ENCODE peak calls at places on chromosomes 11 and 22, in four cellular contexts. One of them, this sample, is unnamed.
A peak's percentile ranks its signal among the peaks of the same experiment; 100 is the strongest.

GRCh38 chr11:61908730-61909622 is 8.4 kb downstream of the RAB3IL1 start:
- DNase-seq in GM06990: no peak
- DNase-seq in HFFc6: no peak
- DNase-seq in HepG2: no peak
- DNase-seq in this sample: no peak

GRCh38 chr22:43448048-43448447 is 36.2 kb downstream of the MPPED1 start:
- DNase-seq in GM06990: no peak
- DNase-seq in HepG2: no peak
- DNase-seq in HFFc6: no peak
- DNase-seq in this sample: peak; percentile 15

GRCh38 chr11:112238041-112238440 is 11.8 kb downstream of the PTS start:
- DNase-seq in HFFc6: no peak
- DNase-seq in GM06990: no peak
- DNase-seq in HepG2: no peak
- DNase-seq in this sample: no peak

GRCh38 chr11:31810779-31811647 is at the start of gene PAX6:
- DNase-seq in HepG2: peak; percentile 51
- DNase-seq in HFFc6: no peak
- DNase-seq in GM06990: peak; percentile 51
- DNase-seq in this sample: no peak

GRCh38 chr11:36010010-36010740 is 66.3 kb downstream of the LDLRAD3 start:
- DNase-seq in GM06990: no peak
- DNase-seq in HFFc6: peak; percentile 21
- DNase-seq in HepG2: no peak
- DNase-seq in this sample: no peak

GRCh38 chr11:61119571-61119970 is 17.3 kb downstream of the CD5 start:
- DNase-seq in HFFc6: no peak
- DNase-seq in GM06990: no peak
- DNase-seq in HepG2: no peak
- DNase-seq in this sample: peak; percentile 6

GRCh38 chr11:17389205-17389956 is 922 bp upstream of the KCNJ11 start:
- DNase-seq in HFFc6: no peak
- DNase-seq in GM06990: peak; percentile 62
- DNase-seq in HepG2: peak; percentile 66
- DNase-seq in this sample: peak; percentile 91

GRCh38 chr11:35717043-35717442 is 54.5 kb downstream of the TRIM44 start:
- DNase-seq in GM06990: no peak
- DNase-seq in HepG2: no peak
- DNase-seq in HFFc6: no peak
- DNase-seq in this sample: no peak

GRCh38 chr22:49801391-49802060 is 26.1 kb downstream of the BRD1 start:
- DNase-seq in GM06990: no peak
- DNase-seq in HFFc6: no peak
- DNase-seq in HepG2: no peak
- DNase-seq in this sample: no peak

GRCh38 chr22:46067159-46068111 is 82.9 kb upstream of the PPARA start:
- DNase-seq in HepG2: no peak
- DNase-seq in GM06990: no peak
- DNase-seq in HFFc6: no peak
- DNase-seq in this sample: no peak

GRCh38 chr11:73396985-73397384 is 20.8 kb downstream of the RELT start:
- DNase-seq in GM06990: no peak
- DNase-seq in HepG2: no peak
- DNase-seq in HFFc6: no peak
- DNase-seq in this sample: peak; percentile 64

GRCh38 chr11:122137081-122137793 is 21.2 kb upstream of the BLID start:
- DNase-seq in HFFc6: peak; percentile 94
- DNase-seq in GM06990: no peak
- DNase-seq in HepG2: no peak
- DNase-seq in this sample: no peak

GRCh38 chr11:122138759-122139594 is 23.0 kb upstream of the BLID start:
- DNase-seq in GM06990: no peak
- DNase-seq in HFFc6: no peak
- DNase-seq in HepG2: no peak
- DNase-seq in this sample: no peak

GRCh38 chr11:122139595-122139866 is 23.5 kb upstream of the BLID start:
- DNase-seq in HepG2: peak; percentile 9
- DNase-seq in HFFc6: no peak
- DNase-seq in GM06990: no peak
- DNase-seq in this sample: no peak

GRCh38 chr11:122141757-122142156 is 25.7 kb upstream of the BLID start:
- DNase-seq in HFFc6: no peak
- DNase-seq in GM06990: no peak
- DNase-seq in HepG2: no peak
- DNase-seq in this sample: no peak

DNA sequence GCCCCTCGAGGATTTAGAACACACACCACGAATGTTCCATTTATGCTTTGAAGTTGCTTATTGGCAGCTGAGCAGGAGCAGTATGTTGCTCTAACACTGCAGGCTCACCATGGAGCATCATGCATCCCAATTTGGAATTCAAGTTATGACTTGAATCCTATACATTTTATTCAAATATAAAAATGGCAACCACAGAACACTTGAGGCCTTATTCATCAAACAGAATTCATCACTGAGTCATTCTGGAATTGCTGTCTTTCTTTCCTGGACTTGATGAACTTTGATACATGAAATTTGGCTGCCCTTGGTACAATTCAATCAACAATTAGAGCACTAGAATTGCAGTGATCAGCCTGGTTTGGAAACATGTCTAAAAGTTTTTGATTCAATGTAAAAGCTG is 24.5 kb upstream of the BLID start:
- DNase-seq in HFFc6: peak; percentile 81
- DNase-seq in HepG2: no peak
- DNase-seq in GM06990: no peak
- DNase-seq in this sample: no peak
- TF ChIP-seq CTCF in HFFc6: no peak
- TF ChIP-seq CTCF in HepG2: no peak
- TF ChIP-seq CTCF in GM06990: no peak
- TF ChIP-seq CTCF in this sample: no peak

DNA sequence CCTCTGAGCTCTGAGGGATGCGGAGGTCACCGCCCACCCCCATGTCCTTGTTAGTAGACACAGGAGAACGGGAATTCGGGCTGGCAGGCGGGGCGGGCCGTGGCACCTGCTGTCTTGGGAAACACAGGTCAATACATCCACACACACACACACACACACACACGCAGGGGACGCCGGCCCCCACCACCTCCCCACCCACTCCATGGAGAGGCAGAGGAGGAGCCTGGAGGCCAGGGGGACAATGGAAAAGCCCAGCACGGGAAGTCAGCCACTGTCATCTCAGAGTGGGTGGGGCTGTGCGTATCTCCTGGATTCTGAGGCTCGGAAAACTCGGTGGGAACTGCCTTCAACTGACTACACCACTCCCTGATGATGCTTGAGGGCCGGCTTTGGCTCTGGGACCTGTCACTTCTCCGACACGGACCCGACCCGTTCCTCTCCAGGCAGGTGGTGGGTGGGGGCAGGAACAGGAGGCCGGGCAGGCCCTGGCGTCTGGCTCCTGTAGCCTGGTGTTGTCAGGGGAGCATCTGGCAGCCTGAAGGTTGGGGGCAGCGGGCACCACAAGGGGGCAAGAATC is 18.5 kb upstream of the TMEM184B start:
- DNase-seq in HepG2: no peak
- DNase-seq in HFFc6: no peak
- DNase-seq in GM06990: no peak
- DNase-seq in this sample: no peak
- TF ChIP-seq CTCF in HepG2: no peak
- TF ChIP-seq CTCF in HFFc6: peak; percentile 15
- TF ChIP-seq CTCF in GM06990: no peak
- TF ChIP-seq CTCF in this sample: no peak

GRCh38 chr11:1026163-1026450 is 10.4 kb downstream of the MUC6 start:
- DNase-seq in HepG2: no peak
- DNase-seq in HFFc6: no peak
- DNase-seq in GM06990: no peak
- DNase-seq in this sample: no peak
- TF ChIP-seq CTCF in HepG2: no peak
- TF ChIP-seq CTCF in HFFc6: no peak
- TF ChIP-seq CTCF in GM06990: no peak
- TF ChIP-seq CTCF in this sample: no peak

GRCh38 chr22:39216143-39216490 is 28.7 kb downstream of the PDGFB start:
- DNase-seq in HepG2: no peak
- DNase-seq in GM06990: no peak
- DNase-seq in HFFc6: no peak
- DNase-seq in this sample: peak; percentile 23
- TF ChIP-seq CTCF in HepG2: no peak
- TF ChIP-seq CTCF in GM06990: no peak
- TF ChIP-seq CTCF in HFFc6: peak; percentile 24
- TF ChIP-seq CTCF in this sample: peak; percentile 1

DNA sequence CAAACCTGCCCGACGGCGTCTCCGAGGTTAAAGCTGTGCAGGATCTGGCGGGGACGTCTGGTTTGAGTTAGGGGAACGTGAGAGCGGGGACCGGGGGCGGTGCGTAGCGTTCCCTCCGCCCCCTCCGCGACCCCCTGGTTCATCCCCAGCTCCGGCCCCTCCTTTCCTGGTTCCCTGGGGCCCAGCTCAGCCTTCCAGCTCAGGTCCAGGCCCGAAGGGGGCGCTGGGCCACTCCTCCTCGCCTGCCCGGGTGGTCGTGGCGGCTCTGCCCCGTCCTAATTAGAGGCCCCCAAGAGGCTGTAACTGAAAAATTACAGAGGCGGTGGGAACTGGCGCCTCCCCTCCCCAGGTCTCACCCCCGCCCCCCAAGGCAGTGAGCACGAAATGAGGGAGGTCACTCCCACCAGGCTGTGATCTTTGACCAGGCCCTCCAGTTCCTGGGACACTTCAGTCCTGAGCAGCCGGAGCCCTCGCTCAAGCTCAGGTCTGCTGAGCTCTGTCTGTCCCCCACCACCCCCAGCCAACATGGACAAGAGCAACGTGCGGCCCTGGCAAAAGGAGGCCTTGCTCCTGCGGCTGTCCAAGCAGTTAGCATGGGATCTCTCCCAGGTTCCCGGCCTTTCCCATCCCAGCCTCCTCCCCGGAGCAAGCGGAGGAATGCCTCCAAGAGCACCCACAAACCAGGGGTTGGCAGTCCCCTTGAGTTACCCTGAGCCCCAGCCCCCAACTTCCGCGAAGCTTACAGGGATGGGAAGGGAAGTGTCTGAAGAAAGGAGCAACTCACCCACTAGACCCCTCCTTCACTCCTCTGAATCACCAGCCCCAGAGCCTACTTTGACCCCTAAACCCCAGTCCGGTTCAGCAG is 3.3 kb downstream of the CD248 start:
- DNase-seq in HepG2: peak; percentile 69
- DNase-seq in HFFc6: no peak
- DNase-seq in GM06990: no peak
- DNase-seq in this sample: peak; percentile 63
- TF ChIP-seq CTCF in HepG2: peak; percentile 68
- TF ChIP-seq CTCF in HFFc6: peak; percentile 74
- TF ChIP-seq CTCF in GM06990: no peak
- TF ChIP-seq CTCF in this sample: peak; percentile 5

GRCh38 chr11:76587810-76588454 is 82.6 kb downstream of the LRRC32 start:
- DNase-seq in GM06990: no peak
- DNase-seq in HepG2: no peak
- DNase-seq in HFFc6: no peak
- DNase-seq in this sample: no peak
- TF ChIP-seq CTCF in GM06990: no peak
- TF ChIP-seq CTCF in HepG2: no peak
- TF ChIP-seq CTCF in HFFc6: no peak
- TF ChIP-seq CTCF in this sample: no peak

GRCh38 chr11:120646206-120646605 is 134.7 kb downstream of the GRIK4 start:
- DNase-seq in GM06990: no peak
- DNase-seq in HepG2: no peak
- DNase-seq in HFFc6: no peak
- DNase-seq in this sample: peak; percentile 2
- TF ChIP-seq CTCF in GM06990: no peak
- TF ChIP-seq CTCF in HepG2: no peak
- TF ChIP-seq CTCF in HFFc6: no peak
- TF ChIP-seq CTCF in this sample: no peak

DNA sequence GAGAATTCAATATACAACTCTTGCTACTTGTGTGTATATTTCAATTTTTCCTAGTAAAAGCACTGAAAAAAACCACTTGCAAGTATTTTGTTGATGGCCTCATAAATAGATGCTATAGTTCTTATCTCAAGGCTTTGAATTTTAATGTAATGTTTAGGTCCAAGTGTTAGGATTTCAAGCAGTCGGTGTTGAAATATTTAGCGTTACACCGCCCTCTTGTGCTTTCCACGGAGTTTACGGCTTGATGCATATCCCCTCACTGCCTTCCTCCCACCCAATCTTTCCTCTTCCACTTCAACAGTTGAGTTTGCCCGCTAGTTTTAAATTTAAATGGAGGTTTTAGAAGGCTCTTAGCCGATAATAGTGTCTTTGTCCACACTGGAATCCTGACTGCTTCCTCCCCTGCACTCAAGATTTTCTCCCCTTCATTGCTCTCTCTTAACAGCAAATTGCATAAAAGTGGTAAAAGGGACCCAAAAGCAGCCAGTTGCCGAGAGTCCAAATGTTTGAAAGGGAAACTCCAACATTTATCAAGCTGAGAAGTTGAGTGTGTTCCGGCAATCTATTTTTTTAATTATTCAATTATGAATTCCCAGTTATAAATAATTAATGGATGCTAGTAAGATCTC is 25.9 kb upstream of the HTATIP2 start:
- DNase-seq in GM06990: peak; percentile 13
- DNase-seq in HepG2: peak; percentile 18
- DNase-seq in HFFc6: peak; percentile 20
- DNase-seq in this sample: no peak
- TF ChIP-seq CTCF in GM06990: peak; percentile 54
- TF ChIP-seq CTCF in HepG2: peak; percentile 52
- TF ChIP-seq CTCF in HFFc6: peak; percentile 70
- TF ChIP-seq CTCF in this sample: peak; percentile 24

DNA sequence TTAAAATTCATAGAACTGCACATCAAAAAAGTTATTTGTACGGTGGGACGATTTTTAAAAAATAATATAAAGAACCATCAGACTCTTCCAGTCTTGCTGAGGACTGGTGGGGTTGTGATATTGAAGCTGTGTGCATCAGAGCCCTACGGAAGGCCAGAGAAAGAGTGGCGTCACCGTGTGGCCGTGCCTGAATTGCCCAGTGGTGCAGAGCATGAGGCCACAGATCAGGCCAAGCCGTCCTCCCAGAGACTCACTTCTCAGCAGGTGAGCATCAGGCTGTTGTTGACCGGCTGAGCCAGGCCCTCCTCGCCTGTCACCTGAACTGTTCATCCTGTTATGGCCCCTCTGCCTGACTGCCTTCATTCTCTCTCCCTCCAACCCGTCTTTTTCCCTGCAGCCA is 1013.9 kb downstream of the TBC1D22A start:
- DNase-seq in HepG2: no peak
- DNase-seq in HFFc6: no peak
- DNase-seq in GM06990: no peak
- DNase-seq in this sample: no peak
- TF ChIP-seq CTCF in HepG2: peak; percentile 49
- TF ChIP-seq CTCF in HFFc6: no peak
- TF ChIP-seq CTCF in GM06990: peak; percentile 5
- TF ChIP-seq CTCF in this sample: no peak